ENCODE peak calls at places on chromosomes 4 and X, in nine cellular contexts. M, E, S, N, P, K, J, F and O are unnamed samples.
A peak's percentile ranks its signal among the peaks of the same experiment; 100 is the strongest.

GRCh38 chr4:72567821-72568620 is 1.0 kb downstream of the ADAMTS3 start:
- DNase-seq in K (peak; percentile 44), P (peak; percentile 72), E (peak; percentile 80), F (peak; percentile 30), M (peak; percentile 79), N (peak; percentile 86), S (peak; percentile 89), J (peak; percentile 84), O (peak; percentile 79)

GRCh38 chr4:3727847-3728469 is 38.2 kb upstream of the ADRA2C start:
- DNase-seq in F (no peak), P (no peak), S (no peak), J (no peak), N (no peak), E (peak; percentile 72), K (no peak), M (no peak), O (no peak)

GRCh38 chr4:121669163-121669550 is 27.6 kb downstream of the ANXA5 start:
- DNase-seq in N (no peak), F (no peak), E (no peak), K (no peak), P (no peak), M (no peak), J (no peak), S (no peak), O (no peak)

GRCh38 chrX:69538321-69538876 is 34.3 kb downstream of the NALF2 start:
- DNase-seq in M (peak; percentile 25), K (peak; percentile 74), F (peak; percentile 71), P (peak; percentile 89), N (peak; percentile 75), E (peak; percentile 96), S (peak; percentile 78), J (peak; percentile 73), O (no peak)

GRCh38 chr4:121597346-121597934 is 99.3 kb downstream of the ANXA5 start:
- DNase-seq in K (no peak), M (no peak), J (no peak), E (no peak), N (no peak), S (no peak), F (no peak), P (no peak), O (no peak)

GRCh38 chrX:683572-683971 is 53.0 kb downstream of the SHOX start:
- DNase-seq in P (no peak), F (no peak), E (no peak), J (no peak), S (no peak), M (no peak), N (no peak), K (no peak), O (no peak)

GRCh38 chr4:28009541-28009940 is 1148.9 kb downstream of the STIM2 start:
- DNase-seq in P (no peak), M (no peak), F (no peak), S (no peak), J (no peak), E (no peak), K (no peak), N (no peak), O (no peak)

GRCh38 chr4:109562457-109563237 is 2.6 kb downstream of the MCUB start:
- DNase-seq in F (no peak), J (no peak), S (no peak), E (no peak), P (no peak), M (no peak), K (no peak), N (no peak), O (no peak)

GRCh38 chr4:181536753-181537434 is 706.3 kb upstream of the TENM3 start:
- DNase-seq in K (peak; percentile 19), J (no peak), M (no peak), N (no peak), F (peak; percentile 29), P (no peak), E (no peak), S (no peak), O (no peak)

GRCh38 chr4:173039617-173040176 is 128.9 kb upstream of the GALNT7 start:
- DNase-seq in J (no peak), K (no peak), P (no peak), S (no peak), N (no peak), F (no peak), M (no peak), E (no peak), O (no peak)

GRCh38 chr4:179867300-179867878 is 2375.8 kb upstream of the TENM3 start:
- DNase-seq in S (peak; percentile 88), N (no peak), F (peak; percentile 49), M (peak; percentile 50), J (no peak), E (no peak), P (no peak), K (peak; percentile 72), O (peak; percentile 83)

GRCh38 chrX:138711399-138712347 is at the start of gene FGF13:
- DNase-seq in N (peak; percentile 25), K (no peak), S (no peak), F (no peak), J (peak; percentile 72), P (peak; percentile 66), E (peak; percentile 49), M (peak; percentile 42), O (peak; percentile 8)

GRCh38 chr4:106104276-106104675 is 209.0 kb downstream of the NPNT start:
- DNase-seq in E (no peak), K (no peak), F (no peak), S (no peak), J (no peak), N (no peak), P (no peak), M (no peak), O (no peak)

GRCh38 chrX:156008915-156009314 is 11.4 kb downstream of the IL9R start:
- DNase-seq in J (no peak), F (no peak), M (no peak), S (no peak), K (no peak), P (no peak), N (no peak), E (no peak), O (no peak)

GRCh38 chrX:85243761-85244410 is at the start of the genes SATL1 and ZNF711:
- DNase-seq in M (peak; percentile 87), S (peak; percentile 56), K (peak; percentile 47), E (peak; percentile 82), N (peak; percentile 51), J (peak; percentile 61), F (peak; percentile 45), P (peak; percentile 75), O (peak; percentile 83)

GRCh38 chrX:39065051-39065871 is 264.0 kb downstream of the MID1IP1 start:
- DNase-seq in S (no peak), N (no peak), E (peak; percentile 18), M (peak; percentile 88), K (peak; percentile 2), P (no peak), J (no peak), F (no peak), O (no peak)

GRCh38 chrX:121307441-121307840 is 260.0 kb downstream of the GLUD2 start:
- DNase-seq in F (no peak), E (no peak), S (no peak), P (no peak), J (no peak), N (no peak), M (no peak), K (no peak), O (no peak)

GRCh38 chrX:44828008-44828605 is 15.7 kb upstream of the DUSP21 start:
- DNase-seq in S (peak; percentile 32), E (no peak), J (no peak), F (no peak), M (no peak), K (no peak), N (no peak), P (no peak), O (peak; percentile 18)

GRCh38 chr4:76388160-76388908 is 32.6 kb downstream of the CCDC158 start:
- DNase-seq in J (no peak), S (no peak), N (no peak), F (no peak), M (peak; percentile 9), E (no peak), P (no peak), K (no peak), O (no peak)

DNA sequence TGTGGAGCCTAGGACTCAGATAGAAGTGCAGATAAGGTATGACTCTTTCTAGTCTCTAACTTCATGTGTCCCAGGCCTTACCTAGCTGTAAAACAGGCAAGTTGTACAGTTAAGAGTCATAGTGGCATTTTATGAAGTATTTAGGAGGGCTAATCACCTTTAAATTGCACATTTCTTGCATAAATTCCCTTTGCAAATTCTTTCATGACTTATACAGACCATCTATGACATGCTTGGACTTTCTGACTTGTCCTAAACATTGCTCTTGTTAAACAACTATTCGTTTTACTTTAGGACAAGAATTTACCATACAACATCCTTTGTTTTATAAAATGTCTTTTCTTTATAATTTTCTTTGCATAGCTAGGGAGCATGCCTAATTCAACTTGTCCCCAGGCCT is 7.8 kb upstream of the RRAGB start:
- DNase-seq in P (no peak), F (no peak), J (no peak), S (no peak), M (no peak), K (no peak), N (no peak), E (no peak), O (no peak)
- H3K9me3 ChIP-seq in P (no peaks in the 10 kb centered on the region), F (no peaks in the 10 kb centered on the region), J (no peaks in the 10 kb centered on the region), S (peaks cover 8% of the 10 kb centered on the region), M (no peaks in the 10 kb centered on the region), K (peaks cover 2% of the 10 kb centered on the region), N (no peaks in the 10 kb centered on the region), E (peaks cover 9% of the 10 kb centered on the region), O (no peaks in the 10 kb centered on the region)

DNA sequence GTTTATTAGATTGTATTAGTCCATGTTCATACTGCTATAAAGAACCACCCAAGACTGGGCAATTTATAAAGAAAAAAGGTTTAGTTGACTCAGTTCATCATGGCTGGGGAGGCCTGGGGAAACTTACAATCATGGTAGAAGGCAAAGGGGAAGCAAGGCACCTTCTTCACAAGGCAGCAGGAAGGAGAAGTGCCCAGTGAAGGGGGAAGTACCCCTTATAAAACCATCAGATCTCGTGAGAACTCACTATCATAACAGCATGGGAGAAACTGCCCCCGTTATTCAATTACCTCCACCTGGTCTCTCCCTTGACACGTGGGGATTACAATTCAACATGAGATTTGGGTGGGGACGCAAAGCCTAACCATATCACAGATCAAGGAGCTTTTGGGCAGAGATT is 8.1 kb upstream of the HSD17B13 start:
- DNase-seq in N (no peak), M (no peak), P (no peak), S (no peak), E (no peak), K (no peak), F (no peak), J (no peak), O (no peak)
- H3K9me3 ChIP-seq in N (no peaks in the 10 kb centered on the region), M (peaks cover 9% of the 10 kb centered on the region), P (no peaks in the 10 kb centered on the region), S (peaks cover 6% of the 10 kb centered on the region), E (peaks cover 19% of the 10 kb centered on the region), K (peaks cover 9% of the 10 kb centered on the region), F (no peaks in the 10 kb centered on the region), J (peaks cover 13% of the 10 kb centered on the region), O (peaks cover 4% of the 10 kb centered on the region)

GRCh38 chr4:177124436-177124835 is 185.2 kb upstream of the NEIL3 start:
- DNase-seq in J (no peak), P (no peak), E (no peak), F (no peak), N (no peak), M (no peak), S (no peak), K (no peak), O (no peak)
- H3K9me3 ChIP-seq in J (no peaks in the 10 kb centered on the region), P (no peaks in the 10 kb centered on the region), E (peaks cover 3% of the 10 kb centered on the region), F (no peaks in the 10 kb centered on the region), N (no peaks in the 10 kb centered on the region), M (no peaks in the 10 kb centered on the region), S (no peaks in the 10 kb centered on the region), K (peaks cover 3% of the 10 kb centered on the region), O (no peaks in the 10 kb centered on the region)

DNA sequence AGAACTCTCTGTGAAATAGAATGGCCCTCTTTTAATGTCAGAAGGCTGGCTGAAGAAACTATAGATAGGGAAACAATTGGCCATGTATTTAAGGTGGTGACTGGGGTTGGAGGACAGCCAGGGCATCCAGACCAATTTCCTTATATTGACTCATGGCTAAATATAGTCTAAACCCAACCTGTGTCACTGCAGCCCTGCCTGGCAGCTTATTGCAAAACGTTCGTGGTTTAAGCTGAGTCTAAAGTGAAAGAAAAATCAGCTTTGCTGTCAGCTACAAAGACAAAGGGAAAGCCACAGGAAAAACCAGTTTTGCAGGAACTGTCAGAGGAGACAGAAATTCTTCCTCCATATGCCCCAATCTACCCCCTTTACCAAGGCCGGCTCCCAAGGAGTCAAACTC is 902.8 kb upstream of the NDST4 start:
- DNase-seq in S (peak; percentile 45), M (no peak), K (no peak), J (no peak), F (no peak), E (no peak), N (no peak), P (no peak), O (no peak)
- H3K9me3 ChIP-seq in S (peaks cover 10% of the 10 kb centered on the region), M (peaks cover 30% of the 10 kb centered on the region), K (peaks cover 80% of the 10 kb centered on the region), J (peaks cover 33% of the 10 kb centered on the region), F (peaks cover 4% of the 10 kb centered on the region), E (peaks cover 51% of the 10 kb centered on the region), N (no peaks in the 10 kb centered on the region), P (no peaks in the 10 kb centered on the region), O (peaks cover 5% of the 10 kb centered on the region)